ENCODE peak calls at places on chromosomes 16 and 17, in five cellular contexts. One of them, this sample, is unnamed.

GRCh38 chr17:1146551-1147265 is 33.1 kb downstream of the ABR start:
- DNase-seq in iris pigment epithelial cell: no peak
- DNase-seq in activated naive CD4-positive, alpha-beta T cell treated with anti-CD3 and anti-CD28 coated beads for 36 hours: no peak
- DNase-seq in stimulated activated CD4-positive, alpha-beta T cell treated with anti-CD3 and anti-CD28 coated beads, Interleukin-1b, Interleukin-23, amount 100 ng/mL, for 24 hours: no peak
- DNase-seq in cardiac fibroblast: no peak
- DNase-seq in this sample: no peak

GRCh38 chr17:29570521-29570920 is 2.0 kb downstream of the TP53I13 start:
- DNase-seq in iris pigment epithelial cell: no peak
- DNase-seq in activated naive CD4-positive, alpha-beta T cell treated with anti-CD3 and anti-CD28 coated beads for 36 hours: no peak
- DNase-seq in stimulated activated CD4-positive, alpha-beta T cell treated with anti-CD3 and anti-CD28 coated beads, Interleukin-1b, Interleukin-23, amount 100 ng/mL, for 24 hours: no peak
- DNase-seq in cardiac fibroblast: no peak
- DNase-seq in this sample: no peak

GRCh38 chr17:19716108-19717030 is at the start of gene SLC47A2:
- DNase-seq in iris pigment epithelial cell: no peak
- DNase-seq in activated naive CD4-positive, alpha-beta T cell treated with anti-CD3 and anti-CD28 coated beads for 36 hours: no peak
- DNase-seq in stimulated activated CD4-positive, alpha-beta T cell treated with anti-CD3 and anti-CD28 coated beads, Interleukin-1b, Interleukin-23, amount 100 ng/mL, for 24 hours: no peak
- DNase-seq in cardiac fibroblast: no peak
- DNase-seq in this sample: no peak

GRCh38 chr16:60929-61878 is 7.6 kb downstream of the SNRNP25 start:
- DNase-seq in iris pigment epithelial cell: no peak
- DNase-seq in activated naive CD4-positive, alpha-beta T cell treated with anti-CD3 and anti-CD28 coated beads for 36 hours: no peak
- DNase-seq in stimulated activated CD4-positive, alpha-beta T cell treated with anti-CD3 and anti-CD28 coated beads, Interleukin-1b, Interleukin-23, amount 100 ng/mL, for 24 hours: no peak
- DNase-seq in cardiac fibroblast: no peak
- DNase-seq in this sample: no peak

GRCh38 chr16:47461598-47462266 is 601 bp downstream of the PHKB start:
- DNase-seq in iris pigment epithelial cell: peak
- DNase-seq in activated naive CD4-positive, alpha-beta T cell treated with anti-CD3 and anti-CD28 coated beads for 36 hours: peak
- DNase-seq in stimulated activated CD4-positive, alpha-beta T cell treated with anti-CD3 and anti-CD28 coated beads, Interleukin-1b, Interleukin-23, amount 100 ng/mL, for 24 hours: no peak
- DNase-seq in cardiac fibroblast: peak
- DNase-seq in this sample: peak

GRCh38 chr17:48611213-48611612 is 396 bp upstream of the HOXB7 start:
- DNase-seq in iris pigment epithelial cell: no peak
- DNase-seq in activated naive CD4-positive, alpha-beta T cell treated with anti-CD3 and anti-CD28 coated beads for 36 hours: no peak
- DNase-seq in stimulated activated CD4-positive, alpha-beta T cell treated with anti-CD3 and anti-CD28 coated beads, Interleukin-1b, Interleukin-23, amount 100 ng/mL, for 24 hours: no peak
- DNase-seq in cardiac fibroblast: no peak
- DNase-seq in this sample: no peak

GRCh38 chr17:50834786-50835562 is 412 bp upstream of the WFIKKN2 start:
- DNase-seq in iris pigment epithelial cell: peak
- DNase-seq in activated naive CD4-positive, alpha-beta T cell treated with anti-CD3 and anti-CD28 coated beads for 36 hours: no peak
- DNase-seq in stimulated activated CD4-positive, alpha-beta T cell treated with anti-CD3 and anti-CD28 coated beads, Interleukin-1b, Interleukin-23, amount 100 ng/mL, for 24 hours: no peak
- DNase-seq in cardiac fibroblast: peak
- DNase-seq in this sample: no peak

GRCh38 chr17:77182205-77182604 is 41.4 kb downstream of the SEC14L1 start:
- DNase-seq in iris pigment epithelial cell: no peak
- DNase-seq in activated naive CD4-positive, alpha-beta T cell treated with anti-CD3 and anti-CD28 coated beads for 36 hours: peak
- DNase-seq in stimulated activated CD4-positive, alpha-beta T cell treated with anti-CD3 and anti-CD28 coated beads, Interleukin-1b, Interleukin-23, amount 100 ng/mL, for 24 hours: no peak
- DNase-seq in cardiac fibroblast: no peak
- DNase-seq in this sample: no peak

GRCh38 chr16:79261461-79261860 is 339.1 kb downstream of the MAF start:
- DNase-seq in iris pigment epithelial cell: no peak
- DNase-seq in activated naive CD4-positive, alpha-beta T cell treated with anti-CD3 and anti-CD28 coated beads for 36 hours: peak
- DNase-seq in stimulated activated CD4-positive, alpha-beta T cell treated with anti-CD3 and anti-CD28 coated beads, Interleukin-1b, Interleukin-23, amount 100 ng/mL, for 24 hours: no peak
- DNase-seq in cardiac fibroblast: no peak
- DNase-seq in this sample: no peak

GRCh38 chr17:72234951-72235350 is 114.1 kb downstream of the SOX9 start:
- DNase-seq in iris pigment epithelial cell: no peak
- DNase-seq in activated naive CD4-positive, alpha-beta T cell treated with anti-CD3 and anti-CD28 coated beads for 36 hours: no peak
- DNase-seq in stimulated activated CD4-positive, alpha-beta T cell treated with anti-CD3 and anti-CD28 coated beads, Interleukin-1b, Interleukin-23, amount 100 ng/mL, for 24 hours: no peak
- DNase-seq in cardiac fibroblast: no peak
- DNase-seq in this sample: no peak

GRCh38 chr17:9187828-9188227 is 166.5 kb downstream of the NTN1 start:
- DNase-seq in iris pigment epithelial cell: no peak
- DNase-seq in activated naive CD4-positive, alpha-beta T cell treated with anti-CD3 and anti-CD28 coated beads for 36 hours: no peak
- DNase-seq in stimulated activated CD4-positive, alpha-beta T cell treated with anti-CD3 and anti-CD28 coated beads, Interleukin-1b, Interleukin-23, amount 100 ng/mL, for 24 hours: no peak
- DNase-seq in cardiac fibroblast: no peak
- DNase-seq in this sample: no peak

GRCh38 chr16:75322706-75323105 is 71.3 kb upstream of the BCAR1 start:
- DNase-seq in iris pigment epithelial cell: peak
- DNase-seq in activated naive CD4-positive, alpha-beta T cell treated with anti-CD3 and anti-CD28 coated beads for 36 hours: no peak
- DNase-seq in stimulated activated CD4-positive, alpha-beta T cell treated with anti-CD3 and anti-CD28 coated beads, Interleukin-1b, Interleukin-23, amount 100 ng/mL, for 24 hours: no peak
- DNase-seq in cardiac fibroblast: no peak
- DNase-seq in this sample: no peak

GRCh38 chr17:66734544-66734943 is 100.4 kb upstream of the CACNG5 start:
- DNase-seq in iris pigment epithelial cell: no peak
- DNase-seq in activated naive CD4-positive, alpha-beta T cell treated with anti-CD3 and anti-CD28 coated beads for 36 hours: no peak
- DNase-seq in stimulated activated CD4-positive, alpha-beta T cell treated with anti-CD3 and anti-CD28 coated beads, Interleukin-1b, Interleukin-23, amount 100 ng/mL, for 24 hours: no peak
- DNase-seq in cardiac fibroblast: no peak
- DNase-seq in this sample: no peak

GRCh38 chr17:1259910-1260389 is 10.3 kb upstream of the BHLHA9 start:
- DNase-seq in iris pigment epithelial cell: no peak
- DNase-seq in activated naive CD4-positive, alpha-beta T cell treated with anti-CD3 and anti-CD28 coated beads for 36 hours: no peak
- DNase-seq in stimulated activated CD4-positive, alpha-beta T cell treated with anti-CD3 and anti-CD28 coated beads, Interleukin-1b, Interleukin-23, amount 100 ng/mL, for 24 hours: no peak
- DNase-seq in cardiac fibroblast: peak
- DNase-seq in this sample: no peak

GRCh38 chr17:73772107-73772705 is 128.0 kb upstream of the SDK2 start:
- DNase-seq in iris pigment epithelial cell: no peak
- DNase-seq in activated naive CD4-positive, alpha-beta T cell treated with anti-CD3 and anti-CD28 coated beads for 36 hours: no peak
- DNase-seq in stimulated activated CD4-positive, alpha-beta T cell treated with anti-CD3 and anti-CD28 coated beads, Interleukin-1b, Interleukin-23, amount 100 ng/mL, for 24 hours: no peak
- DNase-seq in cardiac fibroblast: no peak
- DNase-seq in this sample: no peak

GRCh38 chr17:78805301-78805700 is 23.2 kb upstream of the CYTH1 start:
- DNase-seq in iris pigment epithelial cell: no peak
- DNase-seq in activated naive CD4-positive, alpha-beta T cell treated with anti-CD3 and anti-CD28 coated beads for 36 hours: peak
- DNase-seq in stimulated activated CD4-positive, alpha-beta T cell treated with anti-CD3 and anti-CD28 coated beads, Interleukin-1b, Interleukin-23, amount 100 ng/mL, for 24 hours: peak
- DNase-seq in cardiac fibroblast: no peak
- DNase-seq in this sample: no peak

GRCh38 chr16:30561212-30561816 is 3.1 kb upstream of the ZNF764 start:
- DNase-seq in iris pigment epithelial cell: no peak
- DNase-seq in activated naive CD4-positive, alpha-beta T cell treated with anti-CD3 and anti-CD28 coated beads for 36 hours: peak
- DNase-seq in stimulated activated CD4-positive, alpha-beta T cell treated with anti-CD3 and anti-CD28 coated beads, Interleukin-1b, Interleukin-23, amount 100 ng/mL, for 24 hours: no peak
- DNase-seq in cardiac fibroblast: no peak
- DNase-seq in this sample: no peak

GRCh38 chr17:51258756-51259573 is 884 bp downstream of the MBTD1 start:
- DNase-seq in iris pigment epithelial cell: peak
- DNase-seq in activated naive CD4-positive, alpha-beta T cell treated with anti-CD3 and anti-CD28 coated beads for 36 hours: peak
- DNase-seq in stimulated activated CD4-positive, alpha-beta T cell treated with anti-CD3 and anti-CD28 coated beads, Interleukin-1b, Interleukin-23, amount 100 ng/mL, for 24 hours: no peak
- DNase-seq in cardiac fibroblast: peak
- DNase-seq in this sample: no peak

GRCh38 chr16:82184213-82184612 is 14.2 kb upstream of the MPHOSPH6 start:
- DNase-seq in iris pigment epithelial cell: no peak
- DNase-seq in activated naive CD4-positive, alpha-beta T cell treated with anti-CD3 and anti-CD28 coated beads for 36 hours: no peak
- DNase-seq in stimulated activated CD4-positive, alpha-beta T cell treated with anti-CD3 and anti-CD28 coated beads, Interleukin-1b, Interleukin-23, amount 100 ng/mL, for 24 hours: no peak
- DNase-seq in cardiac fibroblast: no peak
- DNase-seq in this sample: no peak

GRCh38 chr17:14458724-14459123 is 157.8 kb downstream of the HS3ST3B1 start:
- DNase-seq in iris pigment epithelial cell: no peak
- DNase-seq in activated naive CD4-positive, alpha-beta T cell treated with anti-CD3 and anti-CD28 coated beads for 36 hours: no peak
- DNase-seq in stimulated activated CD4-positive, alpha-beta T cell treated with anti-CD3 and anti-CD28 coated beads, Interleukin-1b, Interleukin-23, amount 100 ng/mL, for 24 hours: no peak
- DNase-seq in cardiac fibroblast: no peak
- DNase-seq in this sample: no peak

GRCh38 chr16:52825882-52826281 is 226.8 kb downstream of the CHD9NB start:
- DNase-seq in iris pigment epithelial cell: no peak
- DNase-seq in activated naive CD4-positive, alpha-beta T cell treated with anti-CD3 and anti-CD28 coated beads for 36 hours: no peak
- DNase-seq in stimulated activated CD4-positive, alpha-beta T cell treated with anti-CD3 and anti-CD28 coated beads, Interleukin-1b, Interleukin-23, amount 100 ng/mL, for 24 hours: no peak
- DNase-seq in cardiac fibroblast: no peak
- DNase-seq in this sample: no peak